ENCODE peak calls at places on chromosomes 11 and 22, in four cellular contexts. K, N, A and Q are unnamed samples.

GRCh38 chr11:112195906-112196305 is 20.6 kb downstream of the BCO2 start:
- DNase-seq in K (no peak), N (no peak), A (peak; percentile 36), Q (no peak)

GRCh38 chr22:33000342-33001280 is 57.6 kb downstream of the SYN3 start:
- DNase-seq in N (peak; percentile 45), K (no peak), A (no peak), Q (peak; percentile 30)

GRCh38 chr11:88439356-88439755 is 101.8 kb upstream of the CTSC start:
- DNase-seq in K (no peak), A (no peak), N (no peak), Q (no peak)

GRCh38 chr11:73186294-73186850 is 31.7 kb upstream of the P2RY2 start:
- DNase-seq in N (no peak), A (no peak), K (no peak), Q (no peak)

GRCh38 chr11:121802542-121802941 is 313.5 kb downstream of the BLID start:
- DNase-seq in K (no peak), A (no peak), N (peak; percentile 79), Q (no peak)

GRCh38 chr22:48091060-48091650 is 1328.7 kb downstream of the TBC1D22A start:
- DNase-seq in N (no peak), A (no peak), K (no peak), Q (no peak)

GRCh38 chr22:43209523-43209890 is 22.6 kb upstream of the TTLL12 start:
- DNase-seq in K (no peak), A (no peak), N (no peak), Q (no peak)

GRCh38 chr11:65459552-65459951 is 37.0 kb downstream of the NEAT1 start:
- DNase-seq in A (no peak), N (no peak), K (no peak), Q (no peak)

GRCh38 chr11:115607621-115608191 is 103.5 kb upstream of the CADM1 start:
- DNase-seq in K (no peak), A (peak; percentile 75), N (no peak), Q (no peak)

GRCh38 chr11:68263444-68264035 is 8.2 kb downstream of the C11orf24 start:
- DNase-seq in K (no peak), N (no peak), A (no peak), Q (no peak)

GRCh38 chr11:86954288-86955110 is 696 bp downstream of the FZD4 start:
- DNase-seq in N (no peak), K (no peak), A (no peak), Q (no peak)

GRCh38 chr11:5280582-5281102 is 10.9 kb upstream of the HBE1 start:
- DNase-seq in N (peak; percentile 100), K (peak; percentile 85), A (peak; percentile 97), Q (peak; percentile 99)

GRCh38 chr11:129410561-129410960 is 34.9 kb downstream of the BARX2 start:
- DNase-seq in A (no peak), N (no peak), K (no peak), Q (no peak)
- TF ChIP-seq CTCF in A (no peak), N (no peak), K (no peak), Q (no peak)

GRCh38 chr22:31148516-31148915 is 8.2 kb upstream of the PLA2G3 start:
- DNase-seq in K (no peak), A (peak; percentile 14), N (peak; percentile 54), Q (no peak)

GRCh38 chr22:31151872-31152271 is 8.1 kb upstream of the RNF185 start:
- DNase-seq in A (no peak), N (no peak), K (no peak), Q (no peak)

GRCh38 chr22:31148953-31149627 is 8.8 kb upstream of the PLA2G3 start:
- DNase-seq in N (peak; percentile 88), A (peak; percentile 49), K (no peak), Q (peak; percentile 65)

GRCh38 chr22:31153357-31153756 is 6.6 kb upstream of the RNF185 start:
- DNase-seq in K (no peak), N (no peak), A (no peak), Q (no peak)

DNA sequence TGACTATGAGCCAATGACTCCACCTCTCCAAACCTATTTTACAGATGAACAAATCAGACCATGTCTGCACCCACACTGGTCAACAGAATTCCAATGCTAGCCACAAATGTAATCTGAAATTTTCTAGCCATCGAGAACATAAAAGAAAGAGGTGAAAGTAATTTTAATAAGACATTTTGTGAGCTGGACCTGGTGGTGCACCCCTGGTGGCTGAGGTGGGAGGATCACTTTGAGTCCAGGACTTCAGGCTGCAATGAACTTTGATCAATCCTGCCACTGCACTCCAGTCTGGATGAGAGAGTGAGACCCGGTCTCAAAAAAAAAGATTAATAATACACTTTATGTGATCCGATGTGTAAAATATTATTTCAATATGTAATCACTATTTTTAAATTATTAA is 9.4 kb upstream of the RNF185 start:
- DNase-seq in A (no peak), N (no peak), K (no peak), Q (no peak)
- TF ChIP-seq CTCF in A (peak; percentile 40), N (peak; percentile 45), K (peak; percentile 55), Q (peak; percentile 74)

DNA sequence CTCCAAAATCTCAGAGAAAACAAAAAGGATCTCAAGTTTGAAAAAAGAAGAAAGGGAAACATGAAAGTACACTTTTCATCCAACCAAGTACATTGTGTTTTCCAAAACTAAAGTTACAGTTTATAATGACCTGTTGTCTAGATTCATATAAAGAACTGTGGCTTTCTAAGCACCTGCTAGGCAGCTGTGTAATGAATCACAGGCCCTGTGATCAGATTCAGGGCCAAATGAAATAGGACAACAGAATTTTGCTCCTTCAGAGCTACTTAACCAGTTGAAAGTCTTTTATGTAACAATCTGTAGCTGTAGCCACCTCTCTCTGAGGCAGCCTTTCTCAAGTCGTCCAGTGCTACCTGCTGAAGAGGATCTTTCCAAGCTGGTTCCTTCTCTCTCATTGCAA is 960.0 kb upstream of the RAG2 start:
- DNase-seq in A (peak; percentile 11), N (no peak), K (no peak), Q (no peak)
- TF ChIP-seq CTCF in A (no peak), N (no peak), K (no peak), Q (no peak)

GRCh38 chr11:15192007-15192556 is 77.4 kb downstream of the INSC start:
- DNase-seq in A (no peak), N (no peak), K (no peak), Q (no peak)
- TF ChIP-seq CTCF in A (no peak), N (peak; percentile 2), K (no peak), Q (no peak)

GRCh38 chr22:19800306-19800705 is 39.7 kb downstream of the TBX1 start:
- DNase-seq in K (no peak), N (no peak), A (no peak), Q (no peak)

GRCh38 chr22:19802001-19802880 is 41.7 kb downstream of the TBX1 start:
- DNase-seq in A (no peak), K (no peak), N (no peak), Q (no peak)

GRCh38 chr22:19799322-19800190 is 39.0 kb downstream of the TBX1 start:
- DNase-seq in N (peak; percentile 80), A (peak; percentile 95), K (peak; percentile 78), Q (peak; percentile 95)

GRCh38 chr22:19801340-19802000 is 40.9 kb downstream of the TBX1 start:
- DNase-seq in A (peak; percentile 86), K (no peak), N (no peak), Q (no peak)

GRCh38 chr22:19800761-19801244 is 40.2 kb downstream of the TBX1 start:
- DNase-seq in N (no peak), A (peak; percentile 26), K (no peak), Q (peak; percentile 28)
- TF ChIP-seq CTCF in N (peak; percentile 30), A (peak; percentile 23), K (peak; percentile 70), Q (peak; percentile 71)

DNA sequence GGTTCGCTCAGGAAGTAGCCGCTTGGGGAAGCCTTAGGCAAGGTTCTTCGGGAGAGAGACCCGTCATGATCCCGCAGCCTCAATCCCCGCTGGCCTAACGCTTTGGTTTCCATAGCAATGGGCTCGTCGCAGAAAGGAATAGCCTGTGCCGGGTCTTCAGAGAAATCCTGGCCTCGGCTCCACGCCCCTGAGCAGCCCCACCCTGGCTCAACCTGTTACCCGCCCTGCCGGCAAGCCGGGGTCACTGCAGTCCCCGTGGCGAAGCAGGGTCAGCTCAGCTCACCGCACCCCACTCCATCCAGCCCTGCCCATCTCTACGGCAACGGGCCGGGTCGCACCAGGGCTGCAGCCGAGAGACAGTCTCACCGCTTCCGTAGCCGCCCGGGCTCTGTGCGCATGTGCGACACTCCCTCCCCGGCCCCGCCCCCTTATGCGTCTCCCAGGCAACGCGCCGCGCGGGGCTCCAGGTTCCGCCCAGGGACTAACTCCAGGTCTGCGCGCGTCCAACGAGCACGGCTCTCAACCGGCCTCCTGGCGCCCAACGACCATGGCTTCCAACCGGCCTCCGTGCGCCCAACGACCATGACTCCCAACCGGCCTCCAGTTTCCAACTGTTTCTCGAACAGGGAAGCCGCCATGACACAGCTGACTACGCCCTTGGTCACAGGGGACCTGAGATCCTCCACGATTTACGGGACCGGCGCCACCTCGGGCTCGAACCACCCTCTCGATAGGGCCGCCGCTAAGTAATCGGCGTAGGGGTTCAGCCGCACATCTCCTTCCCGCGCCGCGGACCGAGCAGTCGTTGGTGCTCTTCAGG is at the start of gene DUSP18:
- DNase-seq in N (peak; percentile 88), A (peak; percentile 70), K (no peak), Q (peak; percentile 87)
- TF ChIP-seq CTCF in N (peak; percentile 37), A (no peak), K (peak; percentile 36), Q (peak; percentile 76)

GRCh38 chr11:94597896-94598295 is 30.7 kb downstream of the PIWIL4 start:
- DNase-seq in N (peak; percentile 31), A (no peak), K (no peak), Q (no peak)
- TF ChIP-seq CTCF in N (peak; percentile 7), A (no peak), K (no peak), Q (no peak)

GRCh38 chr11:118882489-118882888 is 1.2 kb upstream of the CXCR5 start:
- DNase-seq in N (no peak), K (no peak), A (no peak), Q (no peak)

GRCh38 chr11:118884613-118885274 is 1.1 kb downstream of the CXCR5 start:
- DNase-seq in A (no peak), K (no peak), N (no peak), Q (no peak)

GRCh38 chr11:118885319-118885718 is 1.6 kb downstream of the CXCR5 start:
- DNase-seq in K (no peak), A (no peak), N (no peak), Q (no peak)

GRCh38 chr11:118883004-118883367 is 706 bp upstream of the CXCR5 start:
- DNase-seq in A (no peak), N (no peak), K (no peak), Q (no peak)

GRCh38 chr11:118883368-118884071 is at the start of gene CXCR5:
- DNase-seq in N (no peak), A (peak; percentile 22), K (no peak), Q (no peak)
- TF ChIP-seq CTCF in N (no peak), A (no peak), K (no peak), Q (peak; percentile 25)

DNA sequence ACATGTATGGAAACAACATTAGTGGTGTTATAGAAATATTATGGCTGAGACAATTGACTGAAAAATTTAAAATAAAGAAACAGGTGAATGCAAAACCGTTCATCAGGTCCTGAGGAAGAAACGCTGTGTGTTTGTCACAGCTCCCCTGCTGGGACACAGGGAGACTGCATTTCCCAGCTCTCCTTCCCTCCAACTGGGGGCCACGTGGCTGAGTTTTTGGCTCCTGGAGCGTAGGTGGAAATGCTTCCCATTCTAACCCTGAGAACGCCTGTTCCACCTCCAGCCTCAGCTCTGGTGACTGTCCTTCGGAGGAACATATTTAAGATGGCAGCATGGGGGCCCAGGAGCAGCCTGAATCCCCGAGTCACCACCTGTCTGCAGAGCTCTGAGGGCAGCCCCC is 398.6 kb downstream of the BRD1 start:
- DNase-seq in N (no peak), K (no peak), A (no peak), Q (no peak)
- TF ChIP-seq CTCF in N (no peak), K (no peak), A (no peak), Q (no peak)